ENCODE peak calls at places on chromosomes 2 and 18, in five cellular contexts. T, Q, W, F and O are unnamed samples.

GRCh38 chr18:1593091-1593490 is 688.4 kb downstream of the ADCYAP1 start:
- DNase-seq in T (no peak), Q (no peak), W (no peak), F (peak), O (no peak)

GRCh38 chr2:3641841-3642421 is 16.1 kb upstream of the ALLC start:
- DNase-seq in T (no peak), Q (no peak), W (no peak), F (no peak), O (no peak)

GRCh38 chr2:25618676-25619075 is 54.7 kb downstream of the DTNB start:
- DNase-seq in T (no peak), Q (no peak), W (no peak), F (peak), O (peak)

GRCh38 chr2:16239296-16239850 is 299.0 kb downstream of the MYCN start:
- DNase-seq in T (no peak), Q (no peak), W (no peak), F (no peak), O (no peak)

GRCh38 chr2:218960196-218961165 is 1.0 kb downstream of the CDK5R2 start:
- DNase-seq in T (no peak), Q (no peak), W (no peak), F (no peak), O (no peak)

GRCh38 chr18:5370332-5370731 is 74.8 kb upstream of the ZBTB14 start:
- DNase-seq in T (no peak), Q (no peak), W (no peak), F (no peak), O (no peak)

GRCh38 chr2:240957656-240958365 is 40.6 kb upstream of the SNED1 start:
- DNase-seq in T (peak), Q (no peak), W (no peak), F (no peak), O (no peak)

GRCh38 chr2:74428675-74429074 is 7.1 kb downstream of the WDR54 start:
- DNase-seq in T (no peak), Q (no peak), W (no peak), F (no peak), O (no peak)

GRCh38 chr2:223537669-223538601 is 64.2 kb downstream of the SCG2 start:
- DNase-seq in T (no peak), Q (no peak), W (peak), F (no peak), O (no peak)

GRCh38 chr2:34308140-34308539 is 709.0 kb upstream of the FAM98A start:
- DNase-seq in T (no peak), Q (no peak), W (no peak), F (no peak), O (no peak)

GRCh38 chr2:27446057-27446456 is 3.9 kb downstream of the KRTCAP3 start:
- DNase-seq in T (no peak), Q (no peak), W (peak), F (peak), O (peak)

GRCh38 chr18:45386256-45386655 is 229.0 kb upstream of the SLC14A2 start:
- DNase-seq in T (no peak), Q (no peak), W (no peak), F (no peak), O (no peak)

GRCh38 chr18:54783100-54783499 is 45.2 kb upstream of the RAB27B start:
- DNase-seq in T (no peak), Q (no peak), W (no peak), F (no peak), O (no peak)

GRCh38 chr2:121599963-121600651 is 49.2 kb downstream of the CLASP1 start:
- DNase-seq in T (no peak), Q (no peak), W (no peak), F (peak), O (no peak)

GRCh38 chr2:172336681-172337080 is 90.7 kb upstream of the ITGA6 start:
- DNase-seq in T (no peak), Q (no peak), W (no peak), F (no peak), O (no peak)

GRCh38 chr2:113268621-113269360 is 9.9 kb downstream of the PAX8 start:
- DNase-seq in T (no peak), Q (no peak), W (no peak), F (no peak), O (no peak)

GRCh38 chr2:102489646-102490045 is 16.6 kb downstream of the SLC9A4 start:
- DNase-seq in T (no peak), Q (no peak), W (no peak), F (no peak), O (no peak)

GRCh38 chr2:96164459-96165184 is 19.4 kb upstream of the DUSP2 start:
- DNase-seq in T (no peak), Q (no peak), W (no peak), F (no peak), O (no peak)

GRCh38 chr2:75605770-75606535 is 40.6 kb upstream of the MRPL19 start:
- DNase-seq in T (no peak), Q (no peak), W (peak), F (peak), O (peak)

GRCh38 chr2:152369176-152369860 is 34.3 kb downstream of the FMNL2 start:
- DNase-seq in T (no peak), Q (no peak), W (no peak), F (peak), O (no peak)

GRCh38 chr2:219851801-219852481 is 224.5 kb downstream of the SLC4A3 start:
- DNase-seq in T (no peak), Q (peak), W (peak), F (peak), O (peak)

GRCh38 chr2:65499216-65499615 is 66.8 kb upstream of the SPRED2 start:
- DNase-seq in T (no peak), Q (no peak), W (no peak), F (no peak), O (no peak)

GRCh38 chr2:133557624-133558023 is 10.6 kb downstream of the NCKAP5 start:
- DNase-seq in T (no peak), Q (no peak), W (no peak), F (no peak), O (no peak)

GRCh38 chr18:59646946-59647307 is 50.3 kb downstream of the CCBE1 start:
- DNase-seq in T (no peak), Q (no peak), W (no peak), F (no peak), O (no peak)

GRCh38 chr18:59570101-59570875 is 126.9 kb downstream of the CCBE1 start:
- DNase-seq in T (no peak), Q (no peak), W (no peak), F (no peak), O (no peak)

GRCh38 chr2:54630841-54631497 is 92.5 kb upstream of the EML6 start:
- DNase-seq in T (no peak), Q (no peak), W (no peak), F (no peak), O (no peak)

GRCh38 chr2:215860076-215860475 is 153.3 kb downstream of the MREG start:
- DNase-seq in T (no peak), Q (no peak), W (no peak), F (no peak), O (no peak)

GRCh38 chr2:9269695-9270365 is 63.2 kb downstream of the ASAP2 start:
- DNase-seq in T (no peak), Q (no peak), W (no peak), F (no peak), O (no peak)
- H3K27ac ChIP-seq in T (no peak), Q (peak), W (peak), F (no peak), O (peak)

GRCh38 chr2:158894078-158894477 is 74.4 kb upstream of the TANC1 start:
- DNase-seq in T (no peak), Q (no peak), W (no peak), F (peak), O (peak)

GRCh38 chr2:158893474-158893873 is 75.0 kb upstream of the TANC1 start:
- DNase-seq in T (no peak), Q (no peak), W (no peak), F (no peak), O (no peak)

GRCh38 chr2:158893057-158893456 is 75.4 kb upstream of the TANC1 start:
- DNase-seq in T (no peak), Q (no peak), W (no peak), F (peak), O (peak)

GRCh38 chr2:158890296-158890905 is 78.0 kb upstream of the TANC1 start:
- DNase-seq in T (no peak), Q (no peak), W (no peak), F (peak), O (no peak)

GRCh38 chr2:158894572-158894971 is 73.9 kb upstream of the TANC1 start:
- DNase-seq in T (no peak), Q (no peak), W (no peak), F (no peak), O (no peak)
- TF ChIP-seq CTCF in T (no peak), Q (no peak), W (no peak), F (peak), O (no peak)

GRCh38 chr2:20565623-20566236 is 85.2 kb downstream of the HS1BP3 start:
- DNase-seq in T (no peak), Q (no peak), W (peak), F (no peak), O (no peak)
- H3K27ac ChIP-seq in T (no peak), Q (peak), W (no peak), F (no peak), O (no peak)

GRCh38 chr2:80852808-80853139 is 548.2 kb upstream of the LRRTM1 start:
- DNase-seq in T (no peak), Q (no peak), W (no peak), F (no peak), O (no peak)
- TF ChIP-seq CTCF in T (no peak), Q (no peak), W (no peak), F (no peak), O (no peak)

GRCh38 chr18:61419763-61420162 is 86.5 kb downstream of the CDH20 start:
- DNase-seq in T (no peak), Q (no peak), W (no peak), F (no peak), O (no peak)

GRCh38 chr18:61413388-61413787 is 80.2 kb downstream of the CDH20 start:
- DNase-seq in T (no peak), Q (no peak), W (no peak), F (no peak), O (no peak)

DNA sequence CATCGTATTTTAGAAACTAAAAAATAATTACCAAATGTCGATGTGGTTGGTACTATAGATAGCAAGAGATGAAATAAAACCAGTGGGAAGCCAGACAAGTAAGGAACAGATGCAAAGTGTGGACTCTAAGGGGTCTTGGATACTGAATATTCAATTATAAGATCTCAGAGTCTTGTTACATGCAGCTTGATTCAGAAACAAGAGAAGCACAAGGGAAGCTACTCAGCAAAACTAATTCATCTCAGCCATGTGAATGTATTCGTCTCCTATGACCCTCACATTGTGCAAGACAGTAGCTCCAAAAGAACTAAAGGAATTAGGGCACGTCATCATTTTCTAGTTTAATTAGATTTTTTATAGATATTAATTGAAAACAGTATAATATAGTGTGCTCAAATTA is 80.9 kb downstream of the CDH20 start:
- DNase-seq in T (no peak), Q (no peak), W (no peak), F (no peak), O (no peak)
- H3K27ac ChIP-seq in T (no peak), Q (no peak), W (no peak), F (no peak), O (no peak)

GRCh38 chr2:238127165-238128060 is 11.1 kb upstream of the KLHL30 start:
- DNase-seq in T (no peak), Q (no peak), W (peak), F (no peak), O (no peak)
- TF ChIP-seq CTCF in T (no peak), Q (no peak), W (no peak), F (no peak), O (no peak)

DNA sequence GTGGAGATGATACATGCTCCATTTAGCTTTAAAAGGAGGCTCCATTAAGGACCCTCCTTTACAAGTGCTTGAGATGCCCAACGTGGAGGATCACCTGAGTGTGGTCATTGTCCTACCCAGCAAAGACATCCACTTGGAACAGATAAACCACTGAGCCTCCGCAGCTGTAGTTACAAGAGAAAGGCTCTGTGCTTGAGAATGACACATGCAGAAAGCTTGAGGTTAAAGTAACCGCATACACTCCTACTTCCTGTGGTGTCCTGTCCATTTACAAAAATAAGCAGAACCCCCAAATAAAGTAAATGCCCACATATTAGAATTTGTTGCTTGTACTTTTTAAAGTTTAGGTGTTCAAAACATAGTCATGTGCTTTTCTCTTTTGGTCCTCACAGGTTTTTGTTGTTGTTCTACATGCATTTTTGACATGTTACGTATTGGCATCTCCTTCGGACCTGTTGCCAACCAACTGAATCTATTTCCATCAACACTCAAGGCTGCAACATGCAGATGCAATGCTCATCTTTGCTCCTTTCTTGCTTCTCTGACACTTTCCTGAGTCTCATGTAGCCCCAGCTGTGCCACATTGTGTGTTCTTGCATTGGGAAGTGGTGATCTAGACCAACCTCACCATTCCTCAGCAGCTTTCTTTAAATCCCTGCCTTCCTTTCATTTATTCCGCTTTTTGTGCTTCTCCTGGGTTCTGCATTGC is 56.0 kb downstream of the SERPINB7 start:
- DNase-seq in T (no peak), Q (no peak), W (no peak), F (peak), O (no peak)
- H3K27ac ChIP-seq in T (no peak), Q (no peak), W (no peak), F (peak), O (no peak)